ENCODE peak calls at places on chromosomes 1 and 21, in four cellular contexts. L is left ventricle myocardium inferior; S is effector memory CD4-positive, alpha-beta T cell; B is cardiac muscle cell. U is an unnamed sample. For H3K9me3, the result is how much of the 10 kb centered on the place peaks cover.

GRCh38 chr1:172837816-172838680 is 179.1 kb downstream of the FASLG start:
- DNase-seq in L (no peak), S (no peak), B (peak), U (no peak)

GRCh38 chr1:89975540-89976125 is 19.3 kb upstream of the ZNF326 start:
- DNase-seq in L (no peak), S (no peak), B (no peak), U (no peak)

GRCh38 chr1:167991546-167991945 is 54.7 kb upstream of the MPC2 start:
- DNase-seq in L (no peak), S (no peak), B (no peak), U (no peak)

GRCh38 chr1:117579221-117579906 is 26.5 kb upstream of the TENT5C start:
- DNase-seq in L (no peak), S (no peak), B (no peak), U (no peak)

GRCh38 chr1:154755858-154756730 is 114.0 kb downstream of the KCNN3 start:
- DNase-seq in L (no peak), S (no peak), B (peak), U (no peak)

GRCh38 chr1:74822851-74823443 is 90.0 kb downstream of the TYW3 start:
- DNase-seq in L (no peak), S (no peak), B (no peak), U (no peak)

GRCh38 chr1:224211262-224211962 is 28.4 kb downstream of the DEGS1 start:
- DNase-seq in L (no peak), S (no peak), B (peak), U (no peak)

GRCh38 chr1:5509664-5510452 is 482.4 kb downstream of the NPHP4 start:
- DNase-seq in L (peak), S (peak), B (peak), U (peak)

GRCh38 chr1:162360874-162361260 is 15.8 kb downstream of the SPATA46 start:
- DNase-seq in L (no peak), S (no peak), B (no peak), U (no peak)

GRCh38 chr1:248863011-248863881 is 4.4 kb upstream of the ZNF692 start:
- DNase-seq in L (peak), S (peak), B (peak), U (peak)

GRCh38 chr21:31213787-31214186 is 130.3 kb downstream of the TIAM1 start:
- DNase-seq in L (no peak), S (no peak), B (no peak), U (no peak)

GRCh38 chr1:39359028-39359570 is 132.3 kb upstream of the BMP8A start:
- DNase-seq in L (no peak), S (no peak), B (peak), U (no peak)

GRCh38 chr1:90400121-90400520 is 317.0 kb downstream of the BARHL2 start:
- DNase-seq in L (no peak), S (no peak), B (peak), U (no peak)

GRCh38 chr1:94501925-94502324 is 39.6 kb downstream of the F3 start:
- DNase-seq in L (no peak), S (no peak), B (peak), U (no peak)

GRCh38 chr1:116881879-116882520 is 27.7 kb upstream of the PTGFRN start:
- DNase-seq in L (peak), S (no peak), B (peak), U (no peak)

GRCh38 chr1:93702828-93703183 is 21.2 kb upstream of the BCAR3 start:
- DNase-seq in L (no peak), S (no peak), B (no peak), U (no peak)

GRCh38 chr21:15279484-15279883 is 214.7 kb upstream of the NRIP1 start:
- DNase-seq in L (no peak), S (no peak), B (no peak), U (no peak)

GRCh38 chr1:62415687-62416086 is 21.2 kb upstream of the USP1 start:
- DNase-seq in L (no peak), S (no peak), B (no peak), U (no peak)

GRCh38 chr1:220221269-220221668 is 51.0 kb downstream of the RAB3GAP2 start:
- DNase-seq in L (no peak), S (no peak), B (no peak), U (no peak)

GRCh38 chr1:151829352-151830046 is 2.1 kb downstream of the RORC start:
- DNase-seq in L (no peak), S (no peak), B (no peak), U (no peak)

GRCh38 chr1:83022206-83022605 is 976.7 kb downstream of the TTLL7 start:
- DNase-seq in L (no peak), S (no peak), B (no peak), U (no peak)

GRCh38 chr1:116168277-116169032 is 57.3 kb downstream of the MAB21L3 start:
- DNase-seq in L (peak), S (peak), B (peak), U (peak)

GRCh38 chr1:13554798-13555197 is 28.8 kb upstream of the PDPN start:
- DNase-seq in L (no peak), S (no peak), B (no peak), U (no peak)

GRCh38 chr1:93814059-93814794 is 64.8 kb downstream of the DNTTIP2 start:
- DNase-seq in L (no peak), S (no peak), B (peak), U (no peak)

GRCh38 chr1:113388621-113389355 is 1.5 kb upstream of the MAGI3 start:
- DNase-seq in L (no peak), S (no peak), B (no peak), U (no peak)

GRCh38 chr1:158163000-158163947 is 17.4 kb upstream of the CD1D start:
- DNase-seq in L (no peak), S (no peak), B (no peak), U (no peak)

GRCh38 chr21:34869541-34869940 is 179.6 kb downstream of the RUNX1 start:
- DNase-seq in L (no peak), S (no peak), B (no peak), U (no peak)

GRCh38 chr1:45769261-45769932 is 18.9 kb upstream of the IPP start:
- DNase-seq in L (no peak), S (no peak), B (peak), U (no peak)

GRCh38 chr1:78825561-78825960 is 175.9 kb downstream of the IFI44 start:
- DNase-seq in L (no peak), S (no peak), B (peak), U (no peak)

GRCh38 chr1:205318231-205318991 is 3.1 kb downstream of the NUAK2 start:
- DNase-seq in L (no peak), S (no peak), B (no peak), U (no peak)

GRCh38 chr1:89620664-89621063 is 12.3 kb upstream of the LRRC8C start:
- DNase-seq in L (no peak), S (no peak), B (no peak), U (no peak)

DNA sequence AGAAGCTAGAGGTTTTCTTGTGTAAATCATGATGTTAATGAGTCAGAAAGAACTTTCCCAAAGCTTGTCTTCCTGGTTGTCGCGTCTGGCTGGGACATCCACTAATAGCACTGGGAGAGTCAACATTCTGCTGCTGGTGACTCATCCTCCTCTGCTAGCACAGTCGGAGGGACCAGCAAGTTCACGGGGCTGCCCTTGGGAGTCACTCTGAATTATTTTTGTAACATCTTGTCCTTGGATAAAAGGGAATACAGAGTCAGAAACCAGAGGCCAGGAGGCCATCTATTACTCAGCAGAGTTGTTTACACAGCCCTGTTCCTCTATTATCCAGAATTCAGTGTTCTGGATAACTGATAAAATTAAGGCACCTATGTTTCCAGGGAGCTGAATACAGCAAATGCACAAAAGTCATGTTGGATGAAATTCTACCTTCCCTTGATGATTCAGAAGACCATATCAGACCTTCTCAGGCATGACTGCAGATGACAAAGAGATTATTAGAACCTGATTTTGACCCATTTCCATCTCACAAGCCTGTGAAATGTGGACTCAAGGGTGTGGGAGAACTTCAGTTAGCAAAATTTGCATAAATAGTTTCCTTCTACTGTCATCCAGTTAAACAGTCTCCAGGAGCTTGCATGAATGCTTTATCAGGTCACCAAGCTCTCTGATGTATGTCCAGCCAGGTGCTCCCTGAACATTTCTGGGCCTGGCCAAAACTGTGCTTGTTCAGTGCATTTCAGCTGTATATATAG is 68.1 kb downstream of the JAK1 start:
- DNase-seq in L (peak), S (peak), B (peak), U (peak)
- H3K27ac ChIP-seq in L (peak), S (no peak), B (peak), U (no peak)

GRCh38 chr1:3075666-3076387 is 6.8 kb downstream of the PRDM16 start:
- DNase-seq in L (no peak), S (no peak), B (no peak), U (no peak)

GRCh38 chr1:3076388-3076740 is 7.4 kb downstream of the PRDM16 start:
- DNase-seq in L (no peak), S (no peak), B (no peak), U (no peak)

GRCh38 chr1:3077561-3077960 is 8.6 kb downstream of the PRDM16 start:
- DNase-seq in L (no peak), S (no peak), B (no peak), U (no peak)

GRCh38 chr1:3078421-3078820 is 9.4 kb downstream of the PRDM16 start:
- DNase-seq in L (no peak), S (no peak), B (no peak), U (no peak)

GRCh38 chr1:3077081-3077480 is 8.1 kb downstream of the PRDM16 start:
- DNase-seq in L (no peak), S (no peak), B (no peak), U (no peak)
- H3K4me3 ChIP-seq in L (no peak), S (no peak), B (no peak), U (no peak)

DNA sequence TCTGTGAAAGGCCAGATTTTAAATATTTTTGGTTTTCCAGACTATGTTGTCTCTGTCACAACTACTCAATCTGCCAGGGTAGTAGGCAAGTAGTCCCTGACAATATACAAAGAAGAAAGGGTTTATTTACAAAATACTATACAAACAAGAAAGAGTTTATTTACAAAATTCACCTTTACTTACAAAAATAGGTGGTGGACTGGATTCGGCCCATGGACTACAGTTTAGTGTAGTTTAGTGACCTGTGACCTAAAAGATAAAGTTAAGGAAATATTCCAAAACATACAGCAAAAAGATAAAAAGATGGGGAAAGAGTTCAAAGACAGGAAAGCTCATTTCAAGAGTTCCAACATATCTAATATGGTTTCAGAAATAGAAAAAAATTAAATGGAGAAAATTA is 52.9 kb upstream of the MAP10 start:
- DNase-seq in L (no peak), S (no peak), B (no peak), U (no peak)
- H3K9me3 ChIP-seq in L (under half), S (under half), B (under half), U (under half)

GRCh38 chr1:27958513-27958912 is 1.3 kb upstream of the XKR8 start:
- DNase-seq in L (no peak), S (no peak), B (no peak), U (no peak)

GRCh38 chr1:27960762-27961645 is 1.2 kb downstream of the XKR8 start:
- DNase-seq in L (no peak), S (no peak), B (no peak), U (no peak)

GRCh38 chr1:27963393-27963792 is 3.6 kb downstream of the XKR8 start:
- DNase-seq in L (no peak), S (no peak), B (no peak), U (no peak)

GRCh38 chr1:27959792-27960603 is at the start of gene XKR8:
- DNase-seq in L (peak), S (peak), B (peak), U (peak)

DNA sequence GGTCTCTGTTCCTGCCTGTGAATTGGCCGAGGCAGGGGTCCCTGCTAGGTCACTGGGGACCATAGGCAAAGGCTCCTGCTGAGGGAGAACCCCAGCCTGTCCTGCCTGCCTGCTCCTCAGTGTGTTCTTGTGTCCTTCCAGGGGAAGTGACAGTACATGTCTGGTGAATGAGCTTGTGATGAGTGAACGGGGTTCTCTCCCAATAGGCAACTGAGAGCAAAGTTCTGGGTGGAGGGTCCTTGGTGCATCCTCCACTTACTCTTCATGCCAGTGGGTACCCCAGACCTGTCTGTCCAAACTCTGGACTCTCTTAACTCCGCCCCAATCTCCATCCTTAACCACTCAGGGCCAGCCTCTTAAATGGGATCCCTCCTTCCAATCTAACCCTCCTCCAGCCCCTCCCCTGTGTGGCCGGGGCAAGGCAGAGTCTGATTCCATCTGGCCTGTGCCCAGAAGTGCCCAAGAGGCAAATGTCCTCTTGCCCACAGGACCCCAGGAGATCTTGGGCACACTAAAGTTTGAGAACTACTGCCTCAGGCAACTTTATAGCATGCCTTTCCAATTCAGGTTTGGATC is 2.0 kb downstream of the XKR8 start:
- DNase-seq in L (no peak), S (no peak), B (no peak), U (no peak)
- H3K27ac ChIP-seq in L (peak), S (peak), B (no peak), U (no peak)

DNA sequence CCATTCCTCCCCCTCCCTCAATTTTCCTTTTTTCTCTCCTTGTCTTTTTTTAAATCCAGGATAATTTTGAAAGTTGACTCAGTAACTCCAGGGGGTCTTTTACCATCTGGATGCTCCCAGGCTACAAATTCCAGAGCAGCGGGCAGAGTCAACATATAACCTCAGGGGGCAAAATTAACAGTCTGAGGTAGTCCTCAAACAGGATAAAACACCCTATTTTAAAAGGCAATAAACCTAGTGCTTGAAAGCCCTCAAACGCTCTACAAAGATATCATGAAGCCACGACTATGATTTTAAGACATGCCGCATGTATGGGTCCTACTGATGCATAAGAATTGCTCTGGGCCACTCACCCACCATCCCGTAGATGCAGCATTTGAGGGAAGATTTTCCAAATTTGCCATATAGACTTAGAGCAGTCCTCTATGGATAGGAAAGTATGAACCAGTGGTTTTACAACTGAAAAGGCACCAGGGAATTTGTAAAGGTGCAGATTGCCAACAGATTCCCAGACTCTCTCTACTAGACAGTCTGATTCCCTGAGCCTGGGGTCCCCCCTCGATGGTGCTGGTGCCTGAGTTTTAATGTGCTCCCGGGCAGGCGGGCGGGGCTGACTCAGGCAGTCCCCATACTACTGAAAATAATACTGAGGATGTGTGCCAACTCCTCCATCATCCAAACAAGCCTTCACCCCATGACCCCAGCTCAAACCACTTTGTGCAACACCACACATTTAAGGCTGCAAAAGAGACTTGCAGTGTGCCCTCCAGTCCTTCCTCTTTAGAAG is 37.2 kb downstream of the PTPN14 start:
- DNase-seq in L (no peak), S (no peak), B (peak), U (no peak)
- H3K4me3 ChIP-seq in L (no peak), S (no peak), B (no peak), U (no peak)

DNA sequence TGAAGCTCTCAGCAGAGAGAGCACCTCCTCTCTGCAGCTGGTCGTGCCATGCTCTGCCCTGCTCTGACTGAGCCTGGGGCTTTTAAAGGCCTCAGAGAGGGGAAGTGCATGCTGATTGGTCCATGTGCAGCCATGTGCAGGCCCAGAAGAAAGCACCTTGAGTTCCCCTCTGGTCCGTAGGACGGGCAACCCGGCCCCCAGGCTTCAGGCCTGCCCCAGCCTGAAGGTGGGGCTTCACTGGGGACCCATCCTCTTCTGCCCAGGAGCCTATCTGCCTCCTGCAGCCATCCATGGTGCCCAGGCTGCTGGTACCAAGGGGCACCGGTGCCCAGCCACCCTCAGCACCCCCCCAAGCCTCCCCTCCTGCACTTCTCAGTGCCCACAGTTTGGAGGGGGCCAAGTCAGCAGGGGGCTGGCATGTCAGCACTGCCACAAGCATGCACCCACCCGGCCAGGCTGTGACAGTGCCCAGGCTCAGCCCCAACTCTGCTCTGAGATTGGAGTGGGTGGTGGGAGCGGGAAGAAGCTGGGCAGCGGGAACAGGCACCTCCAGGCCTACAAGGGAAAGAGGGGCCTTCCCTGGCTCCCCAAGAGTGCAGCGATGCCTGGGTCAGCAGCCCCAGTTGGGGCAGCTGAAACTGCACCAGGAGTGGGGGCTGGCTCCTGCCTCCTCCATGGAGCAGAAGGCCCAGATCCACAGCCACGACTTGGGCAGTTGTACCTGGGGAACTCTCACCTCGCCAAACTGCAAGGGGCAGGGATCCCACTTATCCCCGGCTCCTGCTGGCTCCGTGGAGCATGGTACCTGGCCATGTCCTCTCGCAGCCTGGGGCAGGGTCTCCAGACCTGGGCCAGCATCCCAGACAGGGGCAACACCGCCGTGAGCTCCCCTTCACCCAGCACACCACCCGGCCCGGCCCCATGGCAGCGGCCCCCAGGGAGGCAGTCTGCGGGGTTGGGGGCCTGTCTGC is 11.6 kb downstream of the COL6A2 start:
- DNase-seq in L (no peak), S (no peak), B (no peak), U (no peak)
- H3K9me3 ChIP-seq in L (under half), S (under half), B (under half), U (under half)

DNA sequence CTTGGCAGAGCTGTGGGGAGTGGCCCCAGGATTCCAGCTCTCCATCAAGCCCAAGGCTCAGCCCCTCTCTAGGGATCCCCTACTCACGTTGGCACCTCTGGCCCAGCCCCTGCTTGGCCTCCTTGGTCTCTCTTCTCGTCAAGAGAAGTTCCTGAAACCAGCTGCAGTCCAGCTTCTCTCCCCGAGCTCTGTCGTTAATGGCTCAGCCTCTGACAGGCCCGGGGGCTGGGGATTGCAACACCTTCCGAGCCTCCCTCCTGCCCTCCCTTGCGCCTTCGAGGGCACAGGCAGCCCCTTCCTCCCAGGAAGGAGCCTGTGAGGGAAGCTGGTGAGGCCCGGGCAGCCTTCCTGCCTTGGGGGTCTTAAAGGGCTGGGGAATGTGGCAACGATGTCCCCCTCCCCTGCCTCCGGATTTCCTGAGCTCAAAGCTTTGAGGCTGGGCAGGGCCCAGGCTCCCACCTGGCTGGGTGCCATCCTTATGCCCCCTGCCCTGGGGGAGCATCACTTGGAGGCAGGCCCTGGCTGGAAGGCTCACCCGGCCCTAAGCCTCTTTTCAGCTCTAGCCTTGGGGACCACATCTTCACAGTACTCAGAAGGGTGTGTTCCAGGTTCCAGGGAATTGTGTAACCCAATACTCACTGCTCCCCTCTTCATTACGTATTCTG is at the start of gene CSF3R:
- DNase-seq in L (peak), S (no peak), B (no peak), U (no peak)
- H3K27ac ChIP-seq in L (no peak), S (no peak), B (peak), U (no peak)

U was measured in CD8-positive, alpha-beta T cell.